ENCODE peak calls at places on chromosome 10, in six cellular contexts. C, O, K, A, N and B are unnamed samples.

GRCh38 chr10:97708976-97709745 is 4.4 kb upstream of the MARVELD1 start:
- DNase-seq in C (peak; percentile 81), O (peak; percentile 49), K (peak; percentile 59), A (peak; percentile 78), N (peak; percentile 61), B (peak; percentile 16)

GRCh38 chr10:44046605-44047004 is 338.3 kb downstream of the CXCL12 start:
- DNase-seq in C (no peak), O (no peak), K (no peak), A (peak; percentile 42), N (no peak), B (no peak)

GRCh38 chr10:3034611-3035010 is 32.7 kb upstream of the PFKP start:
- DNase-seq in C (no peak), O (no peak), K (no peak), A (no peak), N (no peak), B (no peak)

GRCh38 chr10:92550924-92551323 is 23.0 kb downstream of the IDE start:
- DNase-seq in C (no peak), O (no peak), K (no peak), A (no peak), N (no peak), B (no peak)

GRCh38 chr10:43226441-43226840 is 40.4 kb downstream of the RASGEF1A start:
- DNase-seq in C (peak; percentile 2), O (no peak), K (no peak), A (no peak), N (peak; percentile 1), B (peak; percentile 40)

GRCh38 chr10:124825702-124826101 is 24.1 kb downstream of the ABRAXAS2 start:
- DNase-seq in C (no peak), O (no peak), K (no peak), A (no peak), N (no peak), B (no peak)

GRCh38 chr10:110437761-110438341 is 59.9 kb upstream of the DUSP5 start:
- DNase-seq in C (peak; percentile 4), O (no peak), K (no peak), A (no peak), N (peak; percentile 72), B (no peak)

GRCh38 chr10:14560274-14560673 is 214.4 kb downstream of the FAM107B start:
- DNase-seq in C (no peak), O (no peak), K (no peak), A (peak; percentile 56), N (peak; percentile 50), B (no peak)

GRCh38 chr10:130111848-130112180 is 1.2 kb upstream of the C10orf143 start:
- DNase-seq in C (no peak), O (no peak), K (no peak), A (no peak), N (no peak), B (no peak)

GRCh38 chr10:76178561-76179292 is 747.3 kb downstream of the LRMDA start:
- DNase-seq in C (no peak), O (no peak), K (no peak), A (no peak), N (no peak), B (no peak)

GRCh38 chr10:27743736-27744477 is 1.7 kb downstream of the MKX start:
- DNase-seq in C (peak; percentile 9), O (no peak), K (no peak), A (peak; percentile 12), N (no peak), B (no peak)

GRCh38 chr10:123331438-123331837 is 177.2 kb downstream of the BUB3 start:
- DNase-seq in C (no peak), O (no peak), K (no peak), A (no peak), N (no peak), B (no peak)

GRCh38 chr10:23556727-23557440 is 118.0 kb downstream of the OTUD1 start:
- DNase-seq in C (no peak), O (no peak), K (no peak), A (no peak), N (no peak), B (no peak)

DNA sequence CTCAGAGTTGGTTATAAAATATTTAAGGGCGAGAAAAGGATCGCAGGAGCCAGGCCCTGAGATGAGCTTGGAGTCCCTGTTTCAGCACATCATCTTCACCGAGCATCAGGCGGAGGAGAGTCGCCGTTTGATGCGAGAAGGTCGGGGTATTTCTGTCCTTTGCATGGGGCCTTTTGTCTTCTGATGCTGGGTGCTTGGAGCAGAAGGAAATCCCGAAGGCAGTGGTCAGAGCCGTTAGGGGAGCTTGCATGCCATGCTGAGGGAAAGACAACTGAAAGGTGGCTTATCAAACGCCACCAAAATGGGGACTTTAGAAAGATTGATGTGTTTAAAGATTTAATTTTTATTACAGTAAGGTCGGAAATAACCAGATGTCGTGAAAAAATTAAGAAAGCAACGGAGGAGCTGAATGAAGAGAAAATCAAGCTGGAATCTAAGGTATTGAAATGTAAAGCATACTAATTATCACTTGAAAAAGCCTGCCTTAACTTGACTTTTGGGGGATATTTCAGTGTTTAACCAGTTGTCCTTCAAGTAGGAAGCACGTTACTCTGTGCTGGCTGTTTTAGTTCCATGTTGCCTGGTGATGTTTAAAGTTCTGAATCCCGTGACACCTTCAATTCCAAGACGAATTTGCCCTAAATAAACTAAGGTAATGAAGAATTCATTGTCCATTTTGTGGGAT is 845 bp downstream of the CCDC172 start:
- DNase-seq in C (no peak), O (no peak), K (no peak), A (no peak), N (no peak), B (no peak)
- H3K4me3 ChIP-seq in C (no peak overlapping the region), O (no peak overlapping the region), K (no peak overlapping the region), A (no peak overlapping the region), N (no peak overlapping the region), B (no peak overlapping the region)

GRCh38 chr10:12214763-12215218 is 18.8 kb downstream of the CDC123 start:
- DNase-seq in C (peak; percentile 19), O (no peak), K (no peak), A (peak; percentile 61), N (peak; percentile 56), B (no peak)

GRCh38 chr10:12207114-12207513 is 11.1 kb downstream of the CDC123 start:
- DNase-seq in C (no peak), O (no peak), K (no peak), A (no peak), N (no peak), B (no peak)

GRCh38 chr10:12208460-12208859 is 12.5 kb downstream of the CDC123 start:
- DNase-seq in C (no peak), O (no peak), K (no peak), A (no peak), N (no peak), B (no peak)

GRCh38 chr10:12214093-12214492 is 18.1 kb downstream of the CDC123 start:
- DNase-seq in C (peak; percentile 36), O (no peak), K (no peak), A (no peak), N (no peak), B (no peak)

GRCh38 chr10:12212454-12212853 is 16.5 kb downstream of the CDC123 start:
- DNase-seq in C (no peak), O (no peak), K (no peak), A (no peak), N (no peak), B (no peak)
- H3K4me1 ChIP-seq in C (peaks cover 7% of the 10 kb centered on the region), O (peaks cover 9% of the 10 kb centered on the region), K (peaks cover 35% of the 10 kb centered on the region), A (no peaks in the 10 kb centered on the region), N (peaks cover 5% of the 10 kb centered on the region), B (no peaks in the 10 kb centered on the region)

GRCh38 chr10:49185213-49185612 is 3.0 kb downstream of the TMEM273 start:
- DNase-seq in C (no peak), O (no peak), K (no peak), A (no peak), N (no peak), B (no peak)

GRCh38 chr10:49186613-49187012 is 1.6 kb downstream of the TMEM273 start:
- DNase-seq in C (no peak), O (no peak), K (no peak), A (no peak), N (no peak), B (no peak)

GRCh38 chr10:49187044-49187484 is 1.1 kb downstream of the TMEM273 start:
- DNase-seq in C (no peak), O (peak; percentile 39), K (no peak), A (no peak), N (no peak), B (no peak)

GRCh38 chr10:49189422-49189821 is 1.2 kb upstream of the TMEM273 start:
- DNase-seq in C (no peak), O (no peak), K (no peak), A (no peak), N (no peak), B (no peak)

DNA sequence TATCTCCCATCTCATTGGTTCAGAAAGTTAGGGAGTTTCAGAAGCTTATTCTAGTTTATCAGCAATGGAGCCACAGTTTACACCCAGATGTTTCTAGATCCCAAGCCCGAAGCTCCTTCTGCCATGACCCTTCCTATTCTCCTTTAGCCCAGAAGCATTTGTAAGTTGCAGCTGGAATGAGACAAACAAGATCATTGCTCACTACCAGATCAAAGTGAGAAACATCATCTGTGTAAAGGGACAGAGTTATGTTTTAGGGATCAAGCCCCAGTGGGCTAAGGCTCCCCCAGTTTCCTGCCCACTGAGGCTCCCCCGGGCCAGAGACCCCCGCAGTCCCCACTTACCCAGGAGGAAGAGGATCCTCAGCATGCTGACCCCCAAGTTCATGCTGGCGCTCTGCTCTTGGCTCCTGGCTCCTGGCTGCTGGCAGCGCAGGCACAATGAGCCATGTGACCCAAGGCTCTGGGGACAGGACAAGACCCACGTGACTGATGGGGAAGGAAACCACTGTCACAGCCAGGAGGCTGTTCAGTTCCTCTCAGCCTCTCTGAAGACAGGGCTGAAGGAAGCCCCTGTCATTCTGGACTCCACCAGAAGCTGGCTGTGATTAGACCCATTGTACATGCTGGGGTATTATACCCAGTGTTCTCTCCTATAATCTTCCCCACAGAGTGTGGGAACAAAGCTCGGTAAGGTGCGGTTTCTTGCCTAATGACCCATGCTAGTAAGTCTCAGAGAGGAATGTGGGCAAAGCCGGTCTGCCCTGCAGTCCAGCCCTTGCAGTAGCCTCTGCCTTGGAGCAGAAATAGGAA is at the start of gene TMEM273:
- DNase-seq in C (peak; percentile 68), O (peak; percentile 81), K (peak; percentile 83), A (peak; percentile 65), N (peak; percentile 76), B (no peak)
- H3K4me3 ChIP-seq in C (peak within 1 kb of the TSS; percentile 39), O (peak within 1 kb of the TSS; percentile 49), K (peak within 1 kb of the TSS; percentile 62), A (no peak within 1 kb of the TSS), N (peak within 1 kb of the TSS; percentile 56), B (peak within 1 kb of the TSS; percentile 27)

DNA sequence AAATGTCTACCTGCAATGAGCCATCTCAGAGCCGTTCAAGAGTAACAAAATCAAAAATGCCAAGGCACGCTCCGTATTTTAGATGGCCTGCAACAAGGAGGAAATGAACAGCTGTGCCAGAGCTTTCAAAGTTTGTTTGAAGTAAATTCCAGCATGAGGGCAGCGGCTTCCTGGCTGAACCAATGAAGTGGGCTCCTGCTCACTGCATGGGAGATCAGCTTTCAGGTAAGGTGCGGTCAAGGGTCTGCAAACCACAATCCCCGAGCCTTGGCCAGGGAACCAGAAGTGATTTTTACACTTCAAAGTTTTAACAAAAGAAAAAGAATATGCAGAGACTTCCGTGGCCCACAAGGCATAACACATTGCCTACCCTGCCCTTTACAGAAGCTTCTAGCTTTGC is 120.6 kb downstream of the DIP2C start:
- DNase-seq in C (no peak), O (no peak), K (no peak), A (no peak), N (no peak), B (no peak)
- H3K4me1 ChIP-seq in C (peaks cover 12% of the 10 kb centered on the region), O (no peaks in the 10 kb centered on the region), K (peaks cover 7% of the 10 kb centered on the region), A (peaks cover 8% of the 10 kb centered on the region), N (no peaks in the 10 kb centered on the region), B (no peaks in the 10 kb centered on the region)